ENCODE peak calls at places on chromosome 9, in nine cellular contexts. X, S, V, C, J, M, G, U and Q are unnamed samples.

GRCh38 chr9:135010921-135011320 is 76.5 kb upstream of the OLFM1 start:
- DNase-seq in X (no peak), S (no peak), V (no peak), C (no peak), J (no peak), M (no peak), G (no peak), U (no peak), Q (no peak)

GRCh38 chr9:85522459-85523092 is 219.2 kb downstream of the AGTPBP1 start:
- DNase-seq in X (peak; percentile 10), S (peak; percentile 76), V (no peak), C (no peak), J (no peak), M (peak; percentile 34), G (no peak), U (no peak), Q (peak; percentile 48)

GRCh38 chr9:84337252-84337651 is 3.3 kb downstream of the SLC28A3 start:
- DNase-seq in X (no peak), S (no peak), V (no peak), C (no peak), J (no peak), M (no peak), G (no peak), U (no peak), Q (no peak)

GRCh38 chr9:19816769-19817168 is 27.9 kb upstream of the SLC24A2 start:
- DNase-seq in X (no peak), S (no peak), V (no peak), C (no peak), J (no peak), M (no peak), G (no peak), U (no peak), Q (no peak)

GRCh38 chr9:107154291-107154690 is 128.8 kb upstream of the RAD23B start:
- DNase-seq in X (no peak), S (no peak), V (no peak), C (no peak), J (no peak), M (no peak), G (no peak), U (no peak), Q (no peak)

GRCh38 chr9:98176391-98177259 is 15.8 kb downstream of the CORO2A start:
- DNase-seq in X (no peak), S (no peak), V (no peak), C (no peak), J (no peak), M (no peak), G (no peak), U (no peak), Q (no peak)

GRCh38 chr9:68552700-68553099 is 12.0 kb upstream of the TMEM252 start:
- DNase-seq in X (no peak), S (no peak), V (no peak), C (no peak), J (no peak), M (no peak), G (peak; percentile 54), U (no peak), Q (peak; percentile 44)

GRCh38 chr9:28882528-28882927 is 1309.2 kb upstream of the C9orf72 start:
- DNase-seq in X (no peak), S (no peak), V (no peak), C (no peak), J (no peak), M (no peak), G (no peak), U (no peak), Q (no peak)

GRCh38 chr9:136571525-136571924 is 25.7 kb upstream of the NOTCH1 start:
- DNase-seq in X (no peak), S (no peak), V (no peak), C (no peak), J (no peak), M (no peak), G (no peak), U (no peak), Q (no peak)